ENCODE peak calls at places on chromosomes 13 and 19, in eight cellular contexts. E, L, W, M, V, F, U and K are unnamed samples. For H3K27me3, the result is how much of the 10 kb centered on the place peaks cover.

GRCh38 chr13:49540552-49540951 is 44.8 kb downstream of the PHF11 start:
- DNase-seq in U (peak), F (peak), W (no peak), M (peak), V (no peak), E (no peak), L (no peak), K (no peak)

GRCh38 chr19:1049841-1050240 is 9.9 kb downstream of the ABCA7 start:
- DNase-seq in L (no peak), E (no peak), U (no peak), W (no peak), V (no peak), F (no peak), M (no peak), K (no peak)

GRCh38 chr19:56942749-56943148 is 102.2 kb upstream of the PEG3 start:
- DNase-seq in E (no peak), V (peak), W (no peak), F (no peak), M (no peak), L (no peak), U (peak), K (no peak)

GRCh38 chr13:51494151-51494550 is 41.3 kb upstream of the INTS6 start:
- DNase-seq in M (no peak), V (no peak), E (no peak), U (peak), W (no peak), F (peak), L (no peak), K (no peak)

GRCh38 chr13:114212096-114212495 is 22.6 kb upstream of the CDC16 start:
- DNase-seq in W (no peak), V (no peak), L (no peak), E (no peak), M (no peak), U (no peak), F (peak), K (no peak)

GRCh38 chr13:74273591-74273990 is 139.4 kb upstream of the KLF12 start:
- DNase-seq in L (no peak), V (no peak), U (no peak), F (no peak), W (no peak), E (no peak), M (no peak), K (no peak)

GRCh38 chr13:51557875-51558604 is 26.2 kb upstream of the WDFY2 start:
- DNase-seq in U (peak), L (no peak), F (peak), M (peak), V (peak), W (no peak), E (no peak), K (no peak)

GRCh38 chr13:44191504-44192171 is 182.0 kb upstream of the SERP2 start:
- DNase-seq in L (peak), E (peak), W (peak), M (peak), V (peak), U (peak), F (peak), K (no peak)

GRCh38 chr19:31427857-31428256 is 78.6 kb upstream of the TSHZ3 start:
- DNase-seq in V (no peak), M (no peak), L (no peak), W (no peak), U (peak), E (no peak), F (no peak), K (no peak)

GRCh38 chr13:111337741-111338140 is 17.3 kb downstream of the TEX29 start:
- DNase-seq in L (no peak), E (peak), F (peak), M (no peak), W (no peak), U (peak), V (no peak), K (peak)

GRCh38 chr13:76210262-76210661 is 574.1 kb downstream of the LMO7 start:
- DNase-seq in W (no peak), F (no peak), E (peak), L (no peak), V (peak), U (peak), M (no peak), K (no peak)

GRCh38 chr19:29263305-29264080 is 50.5 kb upstream of the UQCRFS1 start:
- DNase-seq in U (peak), V (peak), W (peak), M (peak), F (peak), E (no peak), L (peak), K (no peak)

GRCh38 chr13:113666951-113667701 is at the start of gene GRK1:
- DNase-seq in F (no peak), U (no peak), L (no peak), V (no peak), W (no peak), M (peak), E (no peak), K (no peak)

GRCh38 chr13:106471957-106472543 is 63.4 kb downstream of the EFNB2 start:
- DNase-seq in F (peak), V (peak), U (peak), M (peak), L (peak), W (no peak), E (peak), K (no peak)

GRCh38 chr13:59750860-59751259 is 412.9 kb downstream of the DIAPH3 start:
- DNase-seq in M (no peak), W (no peak), U (peak), L (peak), E (no peak), F (peak), V (peak), K (no peak)

GRCh38 chr13:75271851-75272250 is 210.1 kb downstream of the TBC1D4 start:
- DNase-seq in E (no peak), L (no peak), U (peak), W (no peak), M (no peak), F (peak), V (peak), K (no peak)

GRCh38 chr13:52010890-52011689 is at the start of gene ATP7B:
- DNase-seq in F (no peak), V (no peak), M (peak), L (peak), U (peak), E (no peak), W (no peak), K (no peak)

GRCh38 chr19:31334101-31334848 is 15.0 kb downstream of the TSHZ3 start:
- DNase-seq in E (no peak), U (peak), M (no peak), W (no peak), L (peak), F (peak), V (peak), K (no peak)

GRCh38 chr13:112684444-112684843 is 5.4 kb upstream of the ATP11A start:
- DNase-seq in L (no peak), U (no peak), F (no peak), V (no peak), M (no peak), W (no peak), E (no peak), K (no peak)

GRCh38 chr19:19485998-19486290 is 29.4 kb downstream of the TSSK6 start:
- DNase-seq in F (no peak), W (no peak), E (no peak), V (no peak), U (no peak), L (no peak), M (no peak), K (no peak)

GRCh38 chr13:27375686-27376326 is 48.6 kb upstream of the GTF3A start:
- DNase-seq in W (peak), L (peak), E (peak), F (peak), V (peak), U (peak), M (peak), K (no peak)

GRCh38 chr19:45765365-45766292 is 3.4 kb downstream of the SIX5 start:
- DNase-seq in U (no peak), V (no peak), L (no peak), E (no peak), F (no peak), W (no peak), M (peak), K (no peak)

GRCh38 chr13:100515410-100515800 is 73.2 kb downstream of the GGACT start:
- DNase-seq in E (no peak), F (no peak), U (no peak), W (no peak), V (no peak), M (no peak), L (peak), K (no peak)

GRCh38 chr19:57903298-57904174 is 12.9 kb downstream of the ZNF417 start:
- DNase-seq in W (no peak), F (peak), E (no peak), L (peak), M (no peak), V (peak), U (peak), K (no peak)

GRCh38 chr19:8446055-8446709 is 1.4 kb downstream of the HNRNPM start:
- DNase-seq in U (no peak), W (no peak), F (no peak), V (no peak), E (no peak), L (no peak), M (no peak), K (no peak)

GRCh38 chr13:20945952-20946383 is 43.4 kb upstream of the XPO4 start:
- DNase-seq in E (no peak), M (no peak), F (no peak), W (no peak), U (peak), L (peak), V (no peak), K (no peak)

GRCh38 chr19:9885077-9885552 is 50.0 kb downstream of the PIN1 start:
- DNase-seq in V (no peak), W (no peak), F (peak), L (peak), E (peak), M (peak), U (peak), K (no peak)

GRCh38 chr19:42634409-42635232 is 39.9 kb upstream of the CEACAM8 start:
- DNase-seq in V (peak), U (peak), M (no peak), E (no peak), F (peak), L (peak), W (no peak), K (no peak)

GRCh38 chr19:11421607-11422098 is 2.5 kb upstream of the RGL3 start:
- DNase-seq in L (peak), E (peak), V (no peak), F (no peak), W (no peak), M (no peak), U (peak), K (no peak)

GRCh38 chr19:11422163-11423068 is 3.3 kb upstream of the RGL3 start:
- DNase-seq in E (peak), M (peak), U (peak), L (peak), V (peak), W (peak), F (no peak), K (no peak)

GRCh38 chr19:11418518-11419506 is at the start of gene RGL3:
- DNase-seq in W (no peak), V (no peak), F (no peak), L (peak), M (no peak), U (no peak), E (peak), K (no peak)

GRCh38 chr19:11420894-11421606 is 1.9 kb upstream of the RGL3 start:
- DNase-seq in V (no peak), L (peak), U (no peak), W (no peak), F (no peak), E (no peak), M (no peak), K (no peak)

DNA sequence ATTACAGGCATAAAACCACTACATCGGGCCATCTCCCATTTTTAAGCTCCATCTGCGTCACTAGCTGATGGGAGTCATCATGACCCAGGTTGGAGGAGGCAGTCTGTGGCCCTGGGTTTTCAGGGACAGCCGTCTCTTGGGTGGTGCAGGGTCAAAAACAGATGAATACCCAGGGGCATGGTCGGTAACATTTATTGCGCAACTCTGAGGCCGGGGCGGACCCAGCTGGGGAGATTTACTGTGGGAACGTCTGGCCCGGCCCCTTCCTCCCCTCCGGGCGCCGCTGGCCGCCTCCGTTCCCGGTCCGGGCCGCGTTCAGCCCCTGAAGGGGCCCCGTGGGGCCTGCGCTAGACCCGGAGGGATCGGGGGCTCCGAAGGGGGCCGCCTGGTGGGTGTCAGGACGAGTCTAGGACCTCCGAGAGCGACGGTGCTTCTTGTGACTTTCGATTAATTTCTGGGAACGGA is 1.3 kb upstream of the RGL3 start:
- DNase-seq in W (no peak), F (no peak), L (peak), M (peak), V (no peak), E (no peak), U (peak), K (no peak)
- H3K27me3 ChIP-seq in W (half or more), F (under half), L (under half), M (under half), V (under half), E (under half), U (under half), K (half or more)

DNA sequence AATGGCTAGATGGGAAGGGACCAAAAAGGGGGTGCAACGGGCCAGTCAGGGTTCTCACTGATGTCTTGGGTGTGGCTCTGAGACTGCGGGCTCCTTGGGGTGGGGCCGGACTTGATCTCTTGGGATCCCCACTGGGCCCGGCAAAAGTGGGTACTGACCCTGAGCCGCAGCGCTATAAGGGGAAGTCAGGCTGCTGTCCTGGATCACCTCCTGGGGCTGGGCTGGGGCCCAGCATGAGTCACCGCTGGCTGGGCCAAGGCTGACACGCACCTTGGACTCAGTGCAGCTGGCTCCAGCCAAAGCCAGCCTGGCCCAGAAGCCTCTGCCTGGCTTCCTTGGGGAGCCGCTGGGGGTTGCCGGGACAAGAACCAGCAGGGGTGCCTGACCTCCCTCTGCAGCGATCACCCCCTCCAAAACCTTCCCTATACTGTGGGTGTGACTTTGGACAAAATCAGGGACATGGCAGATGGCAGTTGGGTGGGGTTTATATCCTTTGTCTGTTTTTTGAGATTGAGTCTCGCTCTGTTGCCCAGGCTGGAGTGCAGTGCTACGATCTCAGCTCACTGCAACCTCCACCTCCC is 614 bp upstream of the IQCN start:
- DNase-seq in U (peak), V (peak), L (peak), E (peak), F (peak), M (peak), W (no peak), K (peak)
- H3K27ac ChIP-seq in U (no peak), V (peak), L (no peak), E (peak), F (peak), M (peak), W (no peak), K (peak)

DNA sequence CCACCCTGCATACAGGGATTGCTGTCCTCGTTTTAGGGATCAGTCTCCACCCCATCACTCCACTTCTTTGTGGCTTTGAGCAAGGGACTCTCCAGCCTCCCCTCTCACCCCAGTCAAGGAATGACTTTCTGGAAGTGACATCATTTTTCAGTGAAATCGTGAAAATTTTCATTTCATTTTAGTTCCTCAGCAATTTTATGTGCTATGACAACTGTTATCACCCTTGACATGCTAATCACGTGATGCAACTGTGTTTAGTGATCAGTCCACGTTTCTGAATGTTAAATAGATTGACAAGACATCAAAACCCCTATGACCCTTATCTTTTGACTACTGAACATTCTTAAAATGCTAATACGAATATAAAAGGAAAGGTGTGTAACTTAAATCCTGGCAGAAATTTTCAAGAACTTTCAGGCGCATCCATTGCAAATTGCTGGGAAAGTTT is 8.0 kb downstream of the C19orf81 start:
- DNase-seq in E (no peak), M (no peak), U (no peak), L (no peak), F (no peak), V (no peak), W (no peak), K (no peak)
- H3K27me3 ChIP-seq in E (under half), M (under half), U (under half), L (under half), F (under half), V (under half), W (half or more), K (under half)

DNA sequence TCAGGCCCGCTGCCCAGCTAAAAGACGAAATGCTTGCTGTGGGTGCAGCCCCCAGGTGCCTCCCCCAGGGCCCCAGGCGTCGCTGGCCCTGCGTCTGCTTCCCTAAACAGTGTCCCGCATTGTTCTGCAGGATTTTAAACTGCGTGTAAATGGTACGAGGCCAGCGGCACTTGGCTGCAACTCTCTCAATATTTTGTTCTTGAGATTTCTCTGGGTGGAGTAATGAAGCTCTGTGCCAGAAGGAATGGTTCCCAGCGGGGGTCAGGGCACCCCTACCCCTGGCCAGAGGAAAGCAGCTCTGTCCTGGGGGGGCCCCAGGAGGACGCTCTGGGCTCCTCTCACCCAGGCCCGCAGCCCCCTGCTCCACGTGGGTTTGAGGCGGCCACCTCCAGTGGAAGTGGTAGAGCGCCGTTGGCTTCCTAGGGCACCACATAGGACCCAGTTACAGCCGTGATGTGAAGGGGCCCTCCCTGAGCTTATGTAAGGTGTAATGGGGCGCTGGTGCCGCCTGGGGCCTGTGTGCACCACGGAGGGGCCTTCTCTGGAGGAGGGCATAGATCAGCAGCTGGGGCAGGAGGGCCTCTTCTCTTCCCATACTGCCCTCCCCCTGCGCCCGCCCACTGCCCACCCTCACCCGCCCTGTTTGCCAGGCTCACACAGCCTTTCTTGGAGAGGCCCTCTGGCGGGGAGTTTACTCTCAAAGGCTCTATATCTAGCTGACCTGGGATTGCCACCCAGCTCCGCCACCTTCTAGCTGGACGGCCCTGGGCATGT is 19.8 kb downstream of the PAK4 start:
- DNase-seq in M (no peak), W (no peak), F (no peak), V (no peak), L (no peak), E (no peak), U (no peak), K (no peak)
- H3K27ac ChIP-seq in M (peak), W (no peak), F (no peak), V (no peak), L (peak), E (no peak), U (peak), K (peak)

GRCh38 chr19:47469719-47470118 is 2.0 kb downstream of the SLC8A2 start:
- DNase-seq in F (no peak), M (no peak), V (no peak), E (no peak), L (no peak), W (no peak), U (no peak), K (no peak)
- H3K27me3 ChIP-seq in F (half or more), M (under half), V (under half), E (under half), L (under half), W (half or more), U (under half), K (under half)

GRCh38 chr13:43140985-43141384 is 117.6 kb downstream of the DNAJC15 start:
- DNase-seq in W (no peak), L (peak), M (no peak), F (no peak), V (no peak), E (no peak), U (no peak), K (no peak)

GRCh38 chr13:43143591-43143990 is 120.2 kb downstream of the DNAJC15 start:
- DNase-seq in U (no peak), E (no peak), V (no peak), M (no peak), W (no peak), F (no peak), L (no peak), K (no peak)

GRCh38 chr13:43141685-43142084 is 118.3 kb downstream of the DNAJC15 start:
- DNase-seq in E (no peak), V (no peak), L (peak), U (no peak), F (no peak), W (no peak), M (no peak), K (no peak)

GRCh38 chr13:43145556-43145955 is 122.2 kb downstream of the DNAJC15 start:
- DNase-seq in W (no peak), L (no peak), F (no peak), V (no peak), U (no peak), E (no peak), M (no peak), K (no peak)

DNA sequence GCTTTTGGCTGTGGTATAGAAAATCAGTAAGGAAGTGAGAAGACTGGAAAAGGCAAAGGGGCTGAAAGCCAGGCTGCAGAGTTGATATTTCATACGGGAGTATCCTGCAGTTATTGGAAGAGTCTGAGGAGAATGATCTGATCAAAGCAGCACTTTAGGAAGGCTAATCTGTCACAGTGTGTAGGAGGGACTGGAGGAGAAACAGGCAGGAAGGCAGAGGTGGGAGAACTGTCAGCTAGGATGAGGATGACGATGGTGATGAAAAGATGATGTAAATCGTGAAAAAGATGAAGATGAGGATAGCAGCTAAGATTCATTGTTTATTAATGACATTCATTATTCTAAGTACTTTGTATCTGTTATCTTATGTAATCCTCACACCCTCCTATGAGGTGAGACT is 123.0 kb downstream of the DNAJC15 start:
- DNase-seq in W (no peak), V (no peak), E (no peak), L (no peak), U (no peak), F (no peak), M (no peak), K (no peak)
- H3K27ac ChIP-seq in W (no peak), V (no peak), E (no peak), L (no peak), U (no peak), F (no peak), M (no peak), K (no peak)